ENCODE peak calls at places on chromosomes 11 and 22, in five cellular contexts. X is sigmoid colon, E is adrenal gland, K is WERI-Rb-1, F is SK-N-SH. W is an unnamed sample. For H3K36me3, the result is how much of the 10 kb centered on the place peaks cover.

GRCh38 chr11:86495341-86495740 is 120.7 kb downstream of the CCDC81 start:
- DNase-seq in E (no peak), K (no peak), F (peak), X (no peak), W (no peak)

GRCh38 chr11:11532574-11532973 is 89.2 kb downstream of the GALNT18 start:
- DNase-seq in F (no peak), E (no peak), K (no peak), X (no peak), W (no peak)

GRCh38 chr11:10454902-10455631 is at the start of gene AMPD3:
- DNase-seq in F (peak), K (peak), E (peak), X (peak), W (peak)

GRCh38 chr11:127816959-127817358 is 770.4 kb downstream of the ETS1 start:
- DNase-seq in E (no peak), F (no peak), X (no peak), K (no peak), W (no peak)

GRCh38 chr11:132056689-132057088 is 686.3 kb downstream of the NTM start:
- DNase-seq in E (no peak), X (no peak), K (no peak), F (no peak), W (no peak)

GRCh38 chr11:77379253-77379652 is 77.8 kb upstream of the GDPD4 start:
- DNase-seq in X (no peak), K (no peak), F (no peak), E (no peak), W (no peak)

GRCh38 chr11:129694538-129694937 is 121.1 kb upstream of the TMEM45B start:
- DNase-seq in K (no peak), X (no peak), F (no peak), E (no peak), W (peak)

GRCh38 chr11:126799974-126800373 is 200.6 kb downstream of the KIRREL3 start:
- DNase-seq in E (no peak), F (no peak), K (no peak), X (no peak), W (no peak)

GRCh38 chr22:17871726-17872458 is 97.6 kb upstream of the BID start:
- DNase-seq in K (no peak), F (no peak), X (no peak), E (no peak), W (no peak)

GRCh38 chr11:10692716-10693115 is 839 bp downstream of the IRAG1 start:
- DNase-seq in E (no peak), K (no peak), X (no peak), F (peak), W (peak)

GRCh38 chr11:105092255-105093239 is 47.0 kb downstream of the CARD18 start:
- DNase-seq in K (no peak), X (no peak), E (no peak), F (no peak), W (no peak)

GRCh38 chr11:101470414-101470813 is 113.4 kb downstream of the TRPC6 start:
- DNase-seq in F (no peak), E (no peak), K (no peak), X (no peak), W (no peak)

GRCh38 chr22:29879738-29880137 is 3.2 kb upstream of the MTMR3 start:
- DNase-seq in X (no peak), E (no peak), K (no peak), F (peak), W (no peak)

GRCh38 chr22:19287889-19288288 is 3.6 kb downstream of the CLTCL1 start:
- DNase-seq in E (peak), F (no peak), K (no peak), X (no peak), W (no peak)

GRCh38 chr11:118052581-118053206 is 24.2 kb upstream of the TMPRSS4 start:
- DNase-seq in X (no peak), F (no peak), K (no peak), E (no peak), W (no peak)

GRCh38 chr11:46655631-46656030 is 38.3 kb downstream of the ATG13 start:
- DNase-seq in X (no peak), E (no peak), F (no peak), K (no peak), W (no peak)

GRCh38 chr11:64032050-64032449 is 3.7 kb upstream of the FLRT1 start:
- DNase-seq in E (no peak), F (no peak), K (no peak), X (no peak), W (no peak)

GRCh38 chr11:77131560-77131959 is 3.5 kb downstream of the MYO7A start:
- DNase-seq in F (no peak), E (no peak), K (no peak), X (no peak), W (no peak)

GRCh38 chr22:11605468-11605981 is 3922.5 kb upstream of the OR11H1 start:
- DNase-seq in E (no peak), F (no peak), K (no peak), X (no peak), W (no peak)

GRCh38 chr11:64851831-64852337 is 7.4 kb upstream of the CDC42BPG start:
- DNase-seq in F (no peak), K (no peak), X (no peak), E (no peak), W (no peak)

GRCh38 chr11:75577198-75577597 is 15.1 kb downstream of the SERPINH1 start:
- DNase-seq in E (peak), K (peak), F (peak), X (no peak), W (peak)

GRCh38 chr11:36411202-36411640 is 98.9 kb downstream of the TRAF6 start:
- DNase-seq in E (peak), K (no peak), X (no peak), F (no peak), W (no peak)

GRCh38 chr22:45216133-45217003 is 24.3 kb downstream of the KIAA0930 start:
- DNase-seq in K (no peak), E (peak), X (no peak), F (no peak), W (peak)

GRCh38 chr11:128521697-128522062 is 65.7 kb downstream of the ETS1 start:
- DNase-seq in X (no peak), F (peak), E (peak), K (no peak), W (peak)

GRCh38 chr22:19514831-19515565 is 9.2 kb downstream of the CLDN5 start:
- DNase-seq in K (peak), X (no peak), E (no peak), F (no peak), W (no peak)

GRCh38 chr11:119223856-119224255 is 17.7 kb downstream of the CBL start:
- DNase-seq in E (no peak), F (no peak), K (no peak), X (no peak), W (no peak)

GRCh38 chr11:93850585-93851018 is at the start of gene VSTM5:
- DNase-seq in K (no peak), F (no peak), E (no peak), X (no peak), W (no peak)

GRCh38 chr11:10139656-10140055 is 154.4 kb downstream of the SBF2 start:
- DNase-seq in X (no peak), F (no peak), K (no peak), E (no peak), W (peak)

GRCh38 chr11:21625982-21626381 is 566.9 kb upstream of the ANO5 start:
- DNase-seq in E (peak), F (no peak), X (peak), K (no peak), W (no peak)

DNA sequence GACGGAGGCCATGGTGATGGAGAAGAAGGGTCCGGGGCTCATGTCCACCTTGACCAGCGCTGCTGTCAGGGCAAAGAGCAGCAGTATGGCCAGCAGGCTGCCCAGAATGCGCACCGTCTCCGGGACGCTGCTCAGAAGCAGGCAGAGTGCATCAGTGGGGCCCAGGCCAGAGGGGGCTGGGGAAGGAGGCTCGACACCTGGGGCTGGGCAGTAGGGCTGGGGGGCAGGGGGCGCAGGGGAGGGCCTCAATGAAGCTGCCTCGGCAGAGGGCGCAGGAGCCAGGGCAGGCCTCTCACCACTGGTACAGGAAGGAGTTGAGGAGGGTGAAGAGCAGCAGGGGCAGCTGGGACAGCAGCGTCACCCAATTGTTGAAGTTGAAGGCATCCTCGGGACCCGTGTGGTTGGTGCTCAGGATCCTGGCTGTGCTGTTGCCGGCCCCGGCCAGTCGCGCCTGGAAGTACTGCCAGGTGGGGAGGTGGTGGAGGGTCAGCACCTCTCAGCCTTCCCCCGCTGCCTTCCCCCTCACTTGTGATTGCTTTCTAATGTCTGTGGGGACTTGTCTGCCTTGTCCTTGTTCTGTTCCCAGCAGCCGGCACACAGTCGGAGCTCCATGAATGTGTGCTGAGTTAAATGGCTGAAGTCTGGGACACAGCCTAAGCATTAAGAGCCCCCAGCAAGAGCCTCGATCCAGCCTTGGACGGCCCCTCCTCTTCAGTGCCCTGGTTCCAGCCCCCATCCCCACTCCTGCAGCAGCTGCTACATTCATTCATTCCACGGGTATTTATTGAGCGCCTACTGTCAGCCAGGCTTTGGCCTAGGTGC is 2.3 kb downstream of the SLC29A2 start:
- DNase-seq in X (no peak), F (no peak), K (no peak), E (no peak), W (peak)
- H3K4me3 ChIP-seq in X (no peak), F (no peak), K (no peak), E (no peak), W (peak)

DNA sequence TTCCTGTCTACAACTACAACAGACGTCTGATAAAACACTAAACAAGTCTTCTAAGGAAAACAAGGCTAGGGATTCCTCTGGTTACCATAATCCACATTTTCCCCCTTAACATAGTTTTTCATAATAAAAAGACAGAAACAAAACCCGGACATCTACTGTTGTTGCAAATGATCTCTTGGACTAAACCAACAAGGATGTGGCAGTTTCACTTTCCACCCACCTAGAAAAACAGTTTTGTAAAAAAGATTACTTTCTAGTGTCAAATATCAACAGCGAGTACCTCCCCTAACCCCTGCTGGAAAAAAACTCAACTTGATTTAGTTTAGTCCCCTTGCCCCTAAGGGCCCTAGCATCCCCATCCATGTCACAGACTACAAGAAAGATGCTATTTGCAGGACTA is 5.4 kb downstream of the GNG3 start:
- DNase-seq in F (no peak), X (no peak), E (no peak), K (no peak), W (no peak)
- H3K36me3 ChIP-seq in F (half or more), X (half or more), E (half or more), K (half or more), W (under half)

GRCh38 chr11:62687508-62688396 is 1.6 kb downstream of the LRRN4CL start:
- DNase-seq in F (peak), X (peak), E (no peak), K (no peak), W (peak)

GRCh38 chr11:62682518-62682917 is 3.6 kb upstream of the UBXN1 start:
- DNase-seq in X (no peak), K (no peak), E (no peak), F (no peak), W (no peak)

GRCh38 chr11:62689421-62690183 is at the start of gene LRRN4CL:
- DNase-seq in F (peak), K (no peak), E (peak), X (peak), W (peak)

DNA sequence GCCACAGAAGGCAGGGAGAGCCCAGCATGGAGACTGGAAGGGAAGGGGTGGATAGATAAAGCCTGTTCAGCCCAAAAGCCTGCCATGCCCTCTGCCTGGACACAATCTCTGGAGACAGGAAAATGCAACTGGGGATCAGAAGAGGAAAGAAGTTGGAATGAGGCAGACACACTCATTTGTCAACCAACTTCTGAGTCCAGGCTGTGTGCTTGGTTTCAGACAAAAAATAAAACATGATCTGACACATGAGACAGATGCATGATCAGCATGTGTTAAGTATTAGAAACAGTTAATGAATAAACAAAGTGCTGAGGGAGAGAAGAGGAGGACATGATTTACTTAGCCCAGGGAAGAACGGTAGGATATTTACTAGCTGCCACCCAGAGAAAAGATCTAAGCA is 849 bp downstream of the LRRN4CL start:
- DNase-seq in X (no peak), F (no peak), E (no peak), K (no peak), W (no peak)
- H3K4me3 ChIP-seq in X (peak), F (no peak), E (no peak), K (no peak), W (no peak)

DNA sequence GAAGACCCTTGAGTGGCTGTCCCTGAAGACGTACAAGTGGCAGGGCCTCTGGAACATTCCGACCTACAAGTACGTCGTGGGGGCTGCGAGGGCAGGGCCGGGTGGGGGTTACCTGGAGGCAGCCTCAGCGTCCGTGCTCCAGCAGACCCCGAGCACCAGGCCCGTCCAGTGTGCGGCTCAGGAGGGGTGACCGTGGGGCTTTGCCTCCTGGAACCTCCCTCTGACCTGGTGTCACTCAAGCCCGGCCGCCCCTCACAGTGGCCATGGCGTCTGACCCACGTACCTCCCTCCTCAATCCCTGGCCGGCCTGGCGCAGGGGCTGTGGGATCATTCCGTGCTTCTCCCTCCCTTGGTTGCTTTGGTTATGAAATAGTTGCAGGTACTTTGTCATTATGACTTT is 18.5 kb downstream of the RNH1 start:
- DNase-seq in K (no peak), E (no peak), F (peak), X (no peak), W (no peak)
- H3K36me3 ChIP-seq in K (under half), E (under half), F (under half), X (under half), W (under half)

GRCh38 chr11:69121621-69122336 is 34.0 kb upstream of the SMIM38 start:
- DNase-seq in E (no peak), F (no peak), X (no peak), K (no peak), W (peak)

GRCh38 chr11:69121021-69121420 is 34.7 kb upstream of the SMIM38 start:
- DNase-seq in K (no peak), E (no peak), X (no peak), F (no peak), W (no peak)

GRCh38 chr11:69122337-69122641 is 33.4 kb upstream of the SMIM38 start:
- DNase-seq in X (no peak), E (no peak), F (no peak), K (no peak), W (no peak)

GRCh38 chr11:69123593-69124545 is 31.9 kb upstream of the SMIM38 start:
- DNase-seq in F (no peak), E (no peak), X (no peak), K (no peak), W (peak)

GRCh38 chr11:69122642-69123431 is 32.9 kb upstream of the SMIM38 start:
- DNase-seq in X (no peak), F (peak), K (no peak), E (peak), W (peak)
- H3K4me3 ChIP-seq in X (no peak), F (no peak), K (no peak), E (no peak), W (peak)

GRCh38 chr11:110186456-110186855 is 93.3 kb downstream of the ZC3H12C start:
- DNase-seq in E (no peak), X (no peak), F (no peak), K (no peak), W (no peak)

GRCh38 chr11:110186867-110187266 is 93.7 kb downstream of the ZC3H12C start:
- DNase-seq in E (no peak), F (no peak), K (no peak), X (no peak), W (no peak)

GRCh38 chr11:110184974-110185597 is 91.9 kb downstream of the ZC3H12C start:
- DNase-seq in F (no peak), E (peak), K (no peak), X (no peak), W (no peak)

GRCh38 chr11:110185599-110185998 is 92.4 kb downstream of the ZC3H12C start:
- DNase-seq in F (no peak), X (no peak), E (no peak), K (no peak), W (no peak)

GRCh38 chr11:110187731-110188130 is 94.5 kb downstream of the ZC3H12C start:
- DNase-seq in E (no peak), K (no peak), X (no peak), F (no peak), W (no peak)
- H3K36me3 ChIP-seq in E (under half), K (under half), X (under half), F (under half), W (under half)

GRCh38 chr22:42560381-42560780 is 6.6 kb downstream of the SERHL2 start:
- DNase-seq in K (no peak), X (no peak), F (no peak), E (no peak), W (peak)

GRCh38 chr22:42560781-42561180 is 7.0 kb downstream of the SERHL2 start:
- DNase-seq in X (no peak), K (peak), F (peak), E (no peak), W (peak)

GRCh38 chr22:42562684-42563083 is 8.9 kb downstream of the SERHL2 start:
- DNase-seq in F (no peak), K (peak), X (no peak), E (no peak), W (no peak)

GRCh38 chr22:42561856-42562255 is 8.1 kb downstream of the SERHL2 start:
- DNase-seq in E (no peak), X (no peak), K (no peak), F (peak), W (peak)

DNA sequence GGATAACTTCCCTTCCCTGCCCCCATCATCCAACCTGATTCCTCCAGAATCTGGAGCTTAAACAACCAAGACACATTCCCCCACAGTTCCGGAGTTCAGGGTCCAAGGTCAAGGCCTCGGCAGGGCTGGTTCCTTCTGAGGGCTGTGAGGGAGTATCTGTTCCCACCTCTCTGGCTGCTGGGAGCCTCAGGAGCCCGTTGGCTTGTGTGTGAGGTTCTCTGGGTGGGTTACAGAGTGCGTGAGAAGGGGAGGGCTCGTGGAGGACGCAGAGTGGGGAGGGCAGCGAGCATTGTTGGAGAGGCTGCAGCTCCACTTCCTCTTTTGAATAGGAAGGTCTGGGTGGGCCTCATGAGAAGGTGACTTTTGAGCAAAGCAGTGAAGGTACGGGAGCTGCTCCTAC is 8.5 kb downstream of the SERHL2 start:
- DNase-seq in X (no peak), E (no peak), K (no peak), F (no peak), W (peak)
- H3K4me3 ChIP-seq in X (no peak), E (no peak), K (no peak), F (no peak), W (no peak)

GRCh38 chr11:889261-889660 is 21.3 kb downstream of the CHID1 start:
- DNase-seq in E (no peak), K (peak), X (no peak), F (no peak), W (no peak)
- H3K36me3 ChIP-seq in E (under half), K (under half), X (under half), F (under half), W (under half)

GRCh38 chr11:2122907-2123627 is 16.1 kb downstream of the IGF2 start:
- DNase-seq in E (no peak), F (no peak), K (peak), X (no peak), W (peak)

GRCh38 chr11:2121227-2122130 is 17.7 kb downstream of the IGF2 start:
- DNase-seq in K (no peak), X (no peak), F (peak), E (no peak), W (peak)

GRCh38 chr11:2123628-2123960 is 15.6 kb downstream of the IGF2 start:
- DNase-seq in X (no peak), K (no peak), F (no peak), E (no peak), W (no peak)

GRCh38 chr11:2120359-2121100 is 18.7 kb downstream of the IGF2 start:
- DNase-seq in E (no peak), F (peak), K (no peak), X (no peak), W (peak)

GRCh38 chr11:2122222-2122906 is 16.8 kb downstream of the IGF2 start:
- DNase-seq in K (no peak), E (no peak), X (no peak), F (peak), W (peak)
- H3K4me3 ChIP-seq in K (no peak), E (no peak), X (no peak), F (no peak), W (no peak)

DNA sequence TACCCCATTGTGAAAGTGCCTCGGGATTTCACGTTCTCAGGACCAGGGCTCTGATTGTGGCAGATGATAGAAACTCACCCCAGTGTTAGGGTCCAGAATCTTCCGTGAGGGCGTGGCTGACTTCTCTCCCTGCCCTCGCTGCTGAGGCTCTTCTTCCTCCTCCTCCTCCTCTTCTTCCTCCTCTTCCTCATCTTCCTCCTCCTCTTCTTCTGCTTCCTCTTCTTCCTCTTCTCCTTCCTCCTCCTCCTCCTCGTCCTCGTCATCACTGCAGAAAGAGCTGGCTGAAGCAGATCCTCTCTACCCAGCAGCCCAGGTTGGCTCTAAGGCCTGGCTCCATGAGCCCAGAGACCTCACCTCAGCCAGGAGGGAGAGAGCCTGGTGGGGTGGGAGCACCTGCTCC is 13.5 kb upstream of the CHADL start:
- DNase-seq in K (no peak), E (no peak), F (no peak), X (no peak), W (no peak)
- H3K36me3 ChIP-seq in K (half or more), E (half or more), F (under half), X (half or more), W (half or more)

W was measured in H7.